ENCODE peak calls at places on chromosomes 5 and 9, in nine cellular contexts. D, C, L, O, Q, G, W, E and R are unnamed samples.

GRCh38 chr9:119268985-119269384 is 100.2 kb downstream of the BRINP1 start:
- DNase-seq in G (no peak), Q (peak; percentile 81), W (no peak), D (no peak), C (no peak), L (peak; percentile 6), E (no peak), O (no peak), R (no peak)

GRCh38 chr5:140591747-140592372 is 27.2 kb downstream of the SLC35A4 start:
- DNase-seq in W (peak; percentile 45), Q (no peak), C (no peak), L (peak; percentile 65), D (no peak), E (no peak), O (no peak), G (no peak), R (peak; percentile 57)

GRCh38 chr5:8650197-8650596 is 781.2 kb downstream of the MTRR start:
- DNase-seq in O (no peak), C (no peak), L (peak; percentile 50), D (no peak), G (no peak), Q (peak; percentile 63), E (no peak), W (no peak), R (no peak)

GRCh38 chr5:107541400-107541799 is 129.3 kb downstream of the EFNA5 start:
- DNase-seq in Q (no peak), E (no peak), G (peak; percentile 32), O (no peak), D (no peak), W (no peak), C (no peak), L (no peak), R (no peak)

GRCh38 chr5:151026674-151027073 is 6.3 kb downstream of the GPX3 start:
- DNase-seq in W (peak; percentile 36), C (no peak), O (no peak), Q (no peak), E (no peak), G (no peak), D (no peak), L (peak; percentile 30), R (no peak)

GRCh38 chr9:126722922-126723806 is 81.7 kb upstream of the ZBTB43 start:
- DNase-seq in O (no peak), C (no peak), L (peak; percentile 48), E (peak; percentile 80), G (no peak), W (no peak), D (peak; percentile 43), Q (no peak), R (peak; percentile 67)

GRCh38 chr9:1157836-1158235 is 107.7 kb downstream of the DMRT2 start:
- DNase-seq in Q (no peak), O (no peak), W (no peak), G (no peak), C (no peak), D (no peak), L (no peak), E (no peak), R (no peak)

GRCh38 chr9:91302831-91303230 is 58.9 kb downstream of the AUH start:
- DNase-seq in D (no peak), O (no peak), G (peak; percentile 55), C (no peak), E (no peak), W (peak; percentile 90), L (peak; percentile 85), Q (peak; percentile 88), R (peak; percentile 91)

GRCh38 chr9:134968011-134968822 is 50.5 kb upstream of the FCN1 start:
- DNase-seq in L (peak; percentile 69), E (no peak), C (no peak), O (peak; percentile 60), D (no peak), W (no peak), G (no peak), Q (peak; percentile 10), R (no peak)

GRCh38 chr9:70031141-70031545 is 12.5 kb upstream of the MAMDC2 start:
- DNase-seq in E (no peak), D (no peak), W (peak; percentile 35), G (no peak), Q (peak; percentile 87), O (no peak), C (no peak), L (peak; percentile 79), R (peak; percentile 50)

GRCh38 chr5:167355370-167355769 is 936.1 kb upstream of the WWC1 start:
- DNase-seq in E (no peak), L (no peak), D (no peak), Q (no peak), C (no peak), O (no peak), W (no peak), G (no peak), R (no peak)

GRCh38 chr9:6907772-6908381 is 150.1 kb downstream of the KDM4C start:
- DNase-seq in L (peak; percentile 73), E (no peak), C (no peak), O (no peak), D (peak; percentile 18), G (peak; percentile 49), Q (no peak), W (peak; percentile 65), R (no peak)

GRCh38 chr9:135882011-135882410 is 25.3 kb downstream of the CAMSAP1 start:
- DNase-seq in Q (no peak), E (no peak), L (no peak), W (no peak), C (no peak), G (no peak), D (no peak), O (no peak), R (no peak)

GRCh38 chr5:177133845-177134652 is 476 bp downstream of the NSD1 start:
- DNase-seq in Q (peak; percentile 34), E (peak; percentile 71), L (peak; percentile 55), G (peak; percentile 63), O (peak; percentile 81), W (peak; percentile 37), D (peak; percentile 70), C (peak; percentile 49), R (peak; percentile 65)

GRCh38 chr5:125961150-125961549 is 462.1 kb upstream of the GRAMD2B start:
- DNase-seq in O (no peak), W (no peak), E (no peak), D (no peak), G (no peak), C (no peak), Q (no peak), L (no peak), R (no peak)

GRCh38 chr9:128001411-128002298 is 20.9 kb upstream of the EEIG1 start:
- DNase-seq in D (no peak), L (peak; percentile 73), Q (peak; percentile 89), W (peak; percentile 93), O (no peak), E (no peak), C (peak; percentile 35), G (peak; percentile 96), R (peak; percentile 45)

DNA sequence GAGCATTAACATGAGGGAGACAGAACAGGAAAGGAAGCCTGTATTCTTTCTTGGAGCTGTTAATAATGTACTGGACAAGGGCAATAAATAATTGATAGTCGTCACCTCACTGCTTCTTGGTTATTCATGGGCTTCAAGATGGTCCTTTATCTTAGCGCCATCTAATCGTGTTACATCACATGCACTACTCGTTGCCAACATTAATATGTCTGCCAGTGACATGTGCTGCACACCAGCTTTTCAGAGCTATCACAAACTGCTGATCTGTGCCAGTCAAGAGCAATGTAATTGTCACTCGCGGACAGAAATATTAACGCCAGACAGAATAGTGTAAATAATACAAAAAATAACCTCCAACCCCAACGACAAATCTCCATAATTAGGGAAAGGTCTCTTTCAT is 267.0 kb downstream of the SPATA31D1 start:
- DNase-seq in C (no peak), D (no peak), E (no peak), W (no peak), L (no peak), G (no peak), Q (no peak), O (no peak), R (no peak)
- TF ChIP-seq CTCF in C (no peak), D (no peak), E (no peak), W (no peak), L (no peak), G (no peak), Q (no peak), O (no peak), R (no peak)

GRCh38 chr9:71986860-71987259 is 73.6 kb downstream of the C9orf57 start:
- DNase-seq in W (no peak), C (no peak), E (no peak), O (no peak), G (no peak), D (no peak), L (no peak), Q (peak; percentile 25), R (no peak)

GRCh38 chr9:71981944-71982343 is 70.5 kb downstream of the C9orf85 start:
- DNase-seq in O (no peak), W (no peak), E (no peak), G (no peak), Q (no peak), D (no peak), C (no peak), L (no peak), R (no peak)

GRCh38 chr9:71987471-71988371 is 72.7 kb downstream of the C9orf57 start:
- DNase-seq in C (no peak), O (no peak), W (peak; percentile 58), D (no peak), E (no peak), G (no peak), Q (peak; percentile 7), L (no peak), R (no peak)

GRCh38 chr9:71984388-71985069 is 73.1 kb downstream of the C9orf85 start:
- DNase-seq in E (no peak), D (no peak), Q (peak; percentile 68), G (no peak), O (no peak), L (peak; percentile 30), C (no peak), W (peak; percentile 60), R (peak; percentile 34)

GRCh38 chr9:71985070-71985956 is 73.9 kb downstream of the C9orf85 start:
- DNase-seq in G (peak; percentile 9), D (no peak), Q (no peak), O (no peak), C (no peak), E (no peak), W (no peak), L (peak; percentile 2), R (no peak)
- TF ChIP-seq CTCF in G (no peak), D (no peak), Q (no peak), O (no peak), C (peak; percentile 24), E (no peak), W (no peak), L (no peak), R (no peak)

DNA sequence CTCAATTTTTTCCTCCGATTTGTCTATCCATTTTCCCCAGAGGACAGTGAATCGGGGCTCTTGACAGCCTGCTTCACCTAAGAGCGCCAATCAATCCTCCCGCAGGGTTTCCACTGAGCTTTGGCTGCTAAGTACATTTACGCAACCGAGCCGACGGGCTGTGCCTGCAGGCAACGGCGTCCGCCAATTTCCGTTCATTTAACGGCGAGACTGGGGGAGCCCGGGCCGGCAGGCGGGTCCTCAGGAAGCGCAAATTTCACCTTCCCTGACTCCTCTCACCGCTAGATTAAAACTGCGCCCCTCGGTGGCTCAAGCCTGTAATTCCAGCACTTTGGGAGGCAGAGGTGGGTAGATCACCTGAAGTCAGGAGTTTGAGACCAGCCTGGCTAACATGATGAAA is 2.7 kb upstream of the NXNL2 start:
- DNase-seq in W (peak; percentile 59), L (peak; percentile 78), C (no peak), E (no peak), G (peak; percentile 78), Q (peak; percentile 44), D (peak; percentile 70), O (no peak), R (no peak)
- TF ChIP-seq CTCF in W (no peak), L (peak; percentile 22), C (no peak), E (no peak), G (peak; percentile 29), Q (peak; percentile 14), D (peak; percentile 54), O (peak; percentile 68), R (no peak)

GRCh38 chr5:149730620-149731331 is 666 bp downstream of the PPARGC1B start:
- DNase-seq in Q (peak; percentile 8), L (peak; percentile 40), D (peak; percentile 46), W (no peak), C (peak; percentile 58), E (peak; percentile 75), G (peak; percentile 36), O (no peak), R (peak; percentile 65)
- TF ChIP-seq CTCF in Q (no peak), L (no peak), D (no peak), W (no peak), C (no peak), E (peak; percentile 32), G (peak; percentile 21), O (peak; percentile 11), R (peak; percentile 10)